ENCODE peak calls at places on chromosome X, in nine cellular contexts. U is GM03348; Z is Ammon's horn; F is NCI-H748 treated with DMSO at 0.1 percent for 48 hours; E is hepatic stellate cell; N is Caco-2; R is activated T-cell treated with anti-CD3 and anti-CD28 coated beads, Interleukin-2, amount 50 U/mL, for 24 hours; O is NCI-H1417 treated with DMSO at 0.1 percent for 48 hours; V is lung microvascular endothelial cell. D is an unnamed sample.

GRCh38 chrX:8632949-8633348 is 99.0 kb downstream of the ANOS1 start:
- DNase-seq in R (no peak), F (no peak), E (no peak), O (no peak), Z (no peak), N (no peak), U (no peak), V (no peak), D (no peak)

GRCh38 chrX:74259879-74260491 is 44.0 kb upstream of the ZCCHC13 start:
- DNase-seq in F (no peak), U (no peak), O (no peak), Z (no peak), R (no peak), N (no peak), E (no peak), V (no peak), D (no peak)

GRCh38 chrX:109440475-109440874 is 41.4 kb downstream of the GUCY2F start:
- DNase-seq in O (no peak), U (no peak), V (no peak), Z (no peak), R (no peak), N (no peak), F (no peak), E (no peak), D (no peak)

GRCh38 chrX:9983463-9983862 is 16.3 kb downstream of the CLDN34 start:
- DNase-seq in U (no peak), O (no peak), R (no peak), V (no peak), N (no peak), Z (no peak), F (no peak), E (no peak), D (no peak)

GRCh38 chrX:109049903-109050302 is 313.5 kb upstream of the IRS4 start:
- DNase-seq in O (no peak), U (no peak), E (no peak), V (no peak), F (no peak), R (no peak), Z (no peak), N (no peak), D (peak)

GRCh38 chrX:151402719-151403390 is 5.8 kb downstream of the VMA21 start:
- DNase-seq in O (no peak), R (no peak), U (no peak), E (no peak), F (no peak), Z (peak), V (peak), N (no peak), D (no peak)

GRCh38 chrX:46903458-46904242 is 8.6 kb upstream of the JADE3 start:
- DNase-seq in U (peak), N (peak), V (peak), F (peak), R (peak), O (peak), E (peak), Z (peak), D (peak)

GRCh38 chrX:1394731-1395501 is 3.0 kb upstream of the SLC25A6 start:
- DNase-seq in E (no peak), N (no peak), Z (no peak), U (peak), V (no peak), F (no peak), R (peak), O (no peak), D (no peak)

GRCh38 chrX:8034058-8034457 is 106.8 kb upstream of the PNPLA4 start:
- DNase-seq in U (no peak), R (no peak), O (no peak), E (no peak), F (no peak), N (no peak), V (no peak), Z (no peak), D (no peak)

GRCh38 chrX:39752820-39753219 is 344.9 kb downstream of the BCOR start:
- DNase-seq in N (no peak), Z (peak), V (peak), R (no peak), O (no peak), U (no peak), E (no peak), F (no peak), D (no peak)

GRCh38 chrX:10859353-10859752 is 239.0 kb upstream of the MID1 start:
- DNase-seq in Z (no peak), O (no peak), N (no peak), V (no peak), E (no peak), F (no peak), U (no peak), R (no peak), D (no peak)

GRCh38 chrX:16445166-16445752 is 204.7 kb upstream of the S100G start:
- DNase-seq in U (peak), O (peak), V (peak), F (no peak), N (no peak), R (peak), Z (peak), E (no peak), D (peak)

GRCh38 chrX:148611993-148612392 is 111.6 kb downstream of the AFF2 start:
- DNase-seq in F (no peak), U (no peak), N (no peak), Z (no peak), R (no peak), E (no peak), V (no peak), O (no peak), D (no peak)

GRCh38 chrX:153926863-153927685 is 1.0 kb upstream of the ARHGAP4 start:
- DNase-seq in N (no peak), V (peak), U (peak), O (peak), Z (peak), F (peak), E (no peak), R (peak), D (no peak)

GRCh38 chrX:47361538-47362511 is 8.6 kb upstream of the ZNF157 start:
- DNase-seq in Z (peak), U (peak), F (peak), N (peak), O (peak), E (peak), V (peak), R (peak), D (peak)

GRCh38 chrX:78037881-78038280 is 66.2 kb upstream of the PGK1 start:
- DNase-seq in R (no peak), O (no peak), Z (no peak), V (no peak), E (no peak), N (no peak), U (no peak), F (no peak), D (no peak)

GRCh38 chrX:68488657-68489056 is 10.2 kb upstream of the YIPF6 start:
- DNase-seq in Z (no peak), N (peak), V (no peak), R (no peak), F (no peak), O (no peak), E (no peak), U (no peak), D (no peak)

GRCh38 chrX:117990438-117990837 is 126.2 kb downstream of the KLHL13 start:
- DNase-seq in Z (no peak), R (no peak), U (no peak), E (no peak), F (no peak), N (no peak), V (no peak), O (no peak), D (no peak)

GRCh38 chrX:79095441-79096338 is 48.8 kb upstream of the GPR174 start:
- DNase-seq in Z (no peak), U (no peak), F (no peak), R (no peak), V (peak), N (no peak), O (no peak), E (no peak), D (no peak)

GRCh38 chrX:20527458-20528099 is 260.9 kb upstream of the RPS6KA3 start:
- DNase-seq in Z (peak), F (peak), V (peak), O (peak), E (no peak), R (no peak), U (peak), N (no peak), D (peak)

GRCh38 chrX:100976211-100976610 is 6.7 kb downstream of the ARL13A start:
- DNase-seq in F (no peak), U (no peak), O (no peak), N (no peak), R (no peak), Z (no peak), V (no peak), E (no peak), D (no peak)

GRCh38 chrX:132648870-132649269 is 160.0 kb upstream of the MBNL3 start:
- DNase-seq in U (peak), Z (no peak), V (no peak), E (no peak), R (no peak), N (no peak), F (no peak), O (no peak), D (peak)